ENCODE peak calls at places on chromosome 21, in ten cellular contexts. C is NT2/D1, Z is cardiac muscle cell, O is BE2C, X is HepG2, G is PC-3, Q is mucosa of descending colon, M is K562, K is uterus, S is sigmoid colon. U is an unnamed sample. For H3K4me1, the result is how much of the 10 kb centered on the place peaks cover.

GRCh38 chr21:42146251-42146805 is 72.6 kb upstream of the ABCG1 start:
- DNase-seq in X (no peak), Z (no peak), G (no peak), M (no peak), K (no peak), Q (peak), O (no peak), S (no peak), C (no peak), U (no peak)

GRCh38 chr21:42847726-42848125 is 31.6 kb downstream of the WDR4 start:
- DNase-seq in X (no peak), Z (no peak), Q (peak), S (peak), C (no peak), K (no peak), O (peak), G (no peak), M (no peak), U (no peak)

GRCh38 chr21:37742532-37742931 is 173.7 kb downstream of the KCNJ6 start:
- DNase-seq in G (no peak), C (no peak), Z (no peak), O (no peak), M (no peak), S (no peak), Q (no peak), X (no peak), K (no peak), U (no peak)

GRCh38 chr21:35014302-35015044 is 34.6 kb downstream of the RUNX1 start:
- DNase-seq in C (no peak), Z (peak), Q (no peak), X (no peak), S (no peak), O (no peak), K (no peak), G (peak), M (no peak), U (peak)

GRCh38 chr21:42361286-42361685 is 5.0 kb downstream of the TFF1 start:
- DNase-seq in S (no peak), K (no peak), Q (no peak), C (no peak), X (no peak), Z (no peak), G (no peak), M (no peak), O (no peak), U (no peak)

GRCh38 chr21:19246018-19246417 is 842.4 kb upstream of the TMPRSS15 start:
- DNase-seq in O (no peak), X (no peak), M (peak), Z (no peak), S (no peak), C (no peak), K (no peak), G (no peak), Q (peak), U (no peak)

GRCh38 chr21:15063821-15064575 is 802 bp downstream of the NRIP1 start:
- DNase-seq in Q (peak), O (peak), M (peak), K (peak), S (peak), X (no peak), G (peak), C (no peak), Z (peak), U (peak)

GRCh38 chr21:43767980-43768867 is 7.9 kb downstream of the CSTB start:
- DNase-seq in C (no peak), K (no peak), Z (peak), M (peak), X (no peak), G (peak), O (no peak), S (no peak), Q (peak), U (peak)

GRCh38 chr21:31977816-31978215 is 105.0 kb downstream of the HUNK start:
- DNase-seq in C (no peak), Z (no peak), M (no peak), K (no peak), G (no peak), Q (no peak), O (no peak), S (no peak), X (no peak), U (no peak)

GRCh38 chr21:35099310-35099709 is 50.2 kb upstream of the RUNX1 start:
- DNase-seq in C (no peak), Q (no peak), S (no peak), Z (no peak), G (no peak), O (no peak), M (no peak), K (no peak), X (no peak), U (no peak)

GRCh38 chr21:43287111-43287973 is 118.5 kb downstream of the CRYAA start:
- DNase-seq in K (no peak), X (no peak), S (no peak), M (no peak), C (no peak), Z (no peak), O (peak), G (peak), Q (peak), U (no peak)

GRCh38 chr21:42346441-42346840 is 4.4 kb downstream of the TFF2 start:
- DNase-seq in M (no peak), C (no peak), Z (no peak), G (no peak), Q (no peak), K (no peak), S (no peak), O (no peak), X (no peak), U (no peak)

GRCh38 chr21:32062591-32063227 is 189.9 kb downstream of the HUNK start:
- DNase-seq in X (no peak), M (no peak), K (no peak), Q (no peak), Z (no peak), C (no peak), G (no peak), O (no peak), S (no peak), U (no peak)

GRCh38 chr21:31142600-31142999 is 104.3 kb upstream of the KRTAP19-8 start:
- DNase-seq in S (no peak), K (no peak), C (no peak), O (peak), Q (no peak), M (no peak), Z (no peak), X (no peak), G (peak), U (no peak)

GRCh38 chr21:31425158-31425557 is 81.1 kb upstream of the TIAM1 start:
- DNase-seq in X (no peak), Z (no peak), M (no peak), G (no peak), O (no peak), K (no peak), Q (no peak), S (no peak), C (peak), U (no peak)

GRCh38 chr21:43740497-43741156 is 21.7 kb downstream of the PDXK start:
- DNase-seq in C (peak), X (no peak), S (peak), O (peak), K (peak), M (no peak), Q (no peak), Z (peak), G (no peak), U (peak)

GRCh38 chr21:35291963-35292627 is 243.0 kb upstream of the RUNX1 start:
- DNase-seq in C (no peak), M (no peak), Q (no peak), K (no peak), G (no peak), S (no peak), O (no peak), X (no peak), Z (no peak), U (no peak)

GRCh38 chr21:41662761-41663160 is 104.1 kb downstream of the RIPK4 start:
- DNase-seq in S (no peak), K (no peak), M (no peak), Z (no peak), O (no peak), Q (no peak), C (no peak), G (no peak), X (no peak), U (no peak)

GRCh38 chr21:42153746-42154145 is 65.2 kb upstream of the ABCG1 start:
- DNase-seq in Q (no peak), G (no peak), C (no peak), S (no peak), K (no peak), X (no peak), M (no peak), O (no peak), Z (no peak), U (no peak)

GRCh38 chr21:35111531-35111930 is 62.4 kb upstream of the RUNX1 start:
- DNase-seq in K (no peak), Q (no peak), X (no peak), M (no peak), C (no peak), O (no peak), G (peak), S (no peak), Z (no peak), U (no peak)

GRCh38 chr21:21151231-21151630 is 153.0 kb downstream of the NCAM2 start:
- DNase-seq in S (no peak), O (no peak), C (no peak), Q (no peak), X (no peak), K (no peak), Z (no peak), M (peak), G (no peak), U (no peak)

GRCh38 chr21:42500736-42501135 is 4.7 kb upstream of the RSPH1 start:
- DNase-seq in C (no peak), O (no peak), M (no peak), S (no peak), G (peak), K (no peak), X (no peak), Z (no peak), Q (no peak), U (no peak)

GRCh38 chr21:41168391-41169257 is 664 bp downstream of the BACE2 start:
- DNase-seq in K (peak), M (no peak), Q (peak), X (no peak), C (no peak), O (no peak), S (peak), Z (peak), G (peak), U (peak)

GRCh38 chr21:42031816-42032215 is 21.7 kb upstream of the ZBTB21 start:
- DNase-seq in G (no peak), C (no peak), M (no peak), Z (no peak), K (no peak), O (no peak), X (no peak), Q (no peak), S (no peak), U (no peak)

GRCh38 chr21:41871302-41872030 is 7.7 kb downstream of the PRDM15 start:
- DNase-seq in Z (no peak), O (no peak), Q (no peak), G (no peak), S (no peak), K (no peak), M (no peak), X (no peak), C (no peak), U (no peak)

GRCh38 chr21:16013570-16013969 is 283.8 kb downstream of the USP25 start:
- DNase-seq in Q (no peak), K (no peak), S (no peak), X (no peak), G (no peak), Z (no peak), O (no peak), C (no peak), M (no peak), U (no peak)

GRCh38 chr21:31406510-31406909 is 62.4 kb upstream of the TIAM1 start:
- DNase-seq in X (no peak), Q (no peak), O (no peak), K (no peak), Z (no peak), G (no peak), C (no peak), M (no peak), S (no peak), U (no peak)

GRCh38 chr21:26554365-26554764 is 18.7 kb downstream of the CYYR1 start:
- DNase-seq in C (no peak), K (no peak), X (no peak), O (peak), Z (no peak), M (no peak), S (no peak), Q (no peak), G (no peak), U (no peak)

DNA sequence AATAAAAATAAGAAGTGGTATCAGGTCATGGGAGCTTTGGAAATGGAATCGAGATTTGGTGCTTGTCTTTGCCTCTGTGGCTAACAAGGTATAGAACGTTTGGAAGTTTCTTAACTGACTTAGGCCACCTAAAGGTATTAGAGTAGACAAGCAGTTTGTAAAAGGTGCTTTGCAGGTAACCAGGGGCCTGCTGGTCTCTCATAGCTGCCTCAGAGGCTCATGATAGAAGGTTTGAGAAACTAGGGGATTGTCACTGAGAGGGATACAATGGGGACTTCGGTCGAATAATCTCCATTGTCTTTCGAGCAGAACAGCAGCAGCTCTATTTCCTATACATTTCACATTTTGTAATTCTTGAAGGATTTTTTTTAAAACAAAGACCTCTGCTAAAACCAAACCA is 37.6 kb downstream of the C21orf91 start:
- DNase-seq in X (no peak), K (no peak), G (no peak), C (no peak), S (no peak), M (no peak), Z (no peak), O (no peak), Q (no peak), U (no peak)
- H3K4me1 ChIP-seq in X (under half), K (under half), G (under half), C (under half), S (under half), M (under half), Z (under half), O (under half), Q (under half), U (under half)

GRCh38 chr21:36694593-36695282 is 4.2 kb upstream of the SIM2 start:
- DNase-seq in K (no peak), C (no peak), X (no peak), S (no peak), M (no peak), Q (no peak), O (no peak), Z (no peak), G (no peak), U (no peak)

GRCh38 chr21:36694041-36694515 is 4.8 kb upstream of the SIM2 start:
- DNase-seq in Q (no peak), S (no peak), X (no peak), Z (no peak), K (no peak), C (no peak), O (no peak), G (no peak), M (no peak), U (no peak)

GRCh38 chr21:36695671-36696389 is 3.1 kb upstream of the SIM2 start:
- DNase-seq in Q (no peak), K (no peak), X (no peak), C (no peak), S (no peak), Z (no peak), O (no peak), M (no peak), G (no peak), U (no peak)

GRCh38 chr21:36696390-36696639 is 2.6 kb upstream of the SIM2 start:
- DNase-seq in X (no peak), O (no peak), Q (no peak), S (no peak), K (no peak), C (no peak), Z (no peak), M (no peak), G (no peak), U (no peak)

GRCh38 chr21:36695283-36695634 is 3.7 kb upstream of the SIM2 start:
- DNase-seq in G (no peak), K (no peak), M (no peak), O (no peak), X (no peak), Z (no peak), Q (no peak), S (no peak), C (no peak), U (no peak)
- H3K4me1 ChIP-seq in G (under half), K (under half), M (under half), O (under half), X (under half), Z (under half), Q (under half), S (half or more), C (under half), U (under half)

GRCh38 chr21:38898422-38899098 is 92.8 kb downstream of the ETS2 start:
- DNase-seq in M (no peak), X (no peak), K (no peak), S (no peak), C (no peak), Q (no peak), Z (no peak), O (no peak), G (peak), U (no peak)

GRCh38 chr21:38894899-38895298 is 89.2 kb downstream of the ETS2 start:
- DNase-seq in C (no peak), Z (no peak), S (no peak), O (no peak), X (no peak), Q (no peak), G (no peak), K (no peak), M (no peak), U (no peak)

GRCh38 chr21:38899277-38899947 is 93.7 kb downstream of the ETS2 start:
- DNase-seq in O (no peak), M (no peak), G (no peak), Z (no peak), X (no peak), Q (no peak), C (no peak), K (no peak), S (no peak), U (no peak)

GRCh38 chr21:38900499-38900898 is 94.8 kb downstream of the ETS2 start:
- DNase-seq in Q (no peak), G (no peak), M (no peak), O (no peak), Z (no peak), S (no peak), X (no peak), K (no peak), C (no peak), U (no peak)

GRCh38 chr21:38897532-38898421 is 92.0 kb downstream of the ETS2 start:
- DNase-seq in X (no peak), M (no peak), C (no peak), Z (no peak), G (no peak), K (no peak), S (peak), Q (no peak), O (no peak), U (no peak)
- H3K4me1 ChIP-seq in X (under half), M (under half), C (under half), Z (under half), G (under half), K (under half), S (under half), Q (under half), O (under half), U (under half)

DNA sequence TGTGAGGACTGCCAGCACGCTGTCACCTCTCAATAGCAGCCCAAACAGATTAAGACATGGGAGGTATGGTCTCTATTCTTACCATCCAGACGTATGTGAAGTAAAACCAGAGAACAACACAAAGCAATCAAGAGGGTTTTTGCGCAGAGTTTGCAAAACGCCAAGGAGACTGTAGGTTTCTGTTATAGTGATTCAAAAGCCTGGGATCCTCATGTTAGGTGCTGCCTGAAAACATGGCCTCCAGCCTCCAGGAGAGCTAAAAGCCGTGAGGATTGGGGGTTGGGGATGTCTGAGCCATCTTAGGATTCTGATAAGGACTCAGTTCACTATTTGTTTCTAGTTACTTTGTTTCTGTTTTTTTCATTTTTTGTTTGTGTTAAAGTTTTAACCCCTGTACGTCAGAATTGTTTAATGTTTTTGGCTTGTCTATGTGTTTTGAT is 4.2 kb upstream of the CCT8 start:
- DNase-seq in Q (no peak), S (no peak), O (no peak), X (no peak), C (no peak), G (peak), M (no peak), K (no peak), Z (peak), U (peak)
- H3K4me1 ChIP-seq in Q (under half), S (under half), O (under half), X (under half), C (under half), G (under half), M (under half), K (under half), Z (under half), U (under half)

GRCh38 chr21:46285761-46286667 is at the start of gene YBEY:
- DNase-seq in M (peak), O (peak), Q (peak), K (peak), G (peak), S (peak), X (peak), C (peak), Z (peak), U (peak)

GRCh38 chr21:46286668-46286982 is 483 bp downstream of the YBEY start:
- DNase-seq in Q (no peak), X (no peak), S (no peak), Z (no peak), M (no peak), O (no peak), C (no peak), G (no peak), K (no peak), U (no peak)

GRCh38 chr21:46284722-46285121 is 689 bp downstream of the MCM3AP start:
- DNase-seq in K (no peak), G (no peak), C (no peak), O (no peak), Q (no peak), X (no peak), S (no peak), Z (no peak), M (no peak), U (no peak)

GRCh38 chr21:46284077-46284644 is 1.2 kb downstream of the MCM3AP start:
- DNase-seq in G (peak), O (no peak), Z (no peak), S (no peak), C (no peak), X (no peak), M (no peak), K (no peak), Q (no peak), U (peak)

GRCh38 chr21:46285206-46285661 is at the start of gene MCM3AP:
- DNase-seq in C (no peak), K (no peak), M (no peak), Z (no peak), X (no peak), S (no peak), Q (no peak), O (no peak), G (no peak), U (no peak)
- H3K4me1 ChIP-seq in C (under half), K (under half), M (under half), Z (under half), X (half or more), S (half or more), Q (under half), O (under half), G (under half), U (under half)

GRCh38 chr21:45080639-45081414 is 6.4 kb downstream of the ADARB1 start:
- DNase-seq in X (no peak), G (peak), O (peak), Q (no peak), K (peak), S (peak), M (no peak), C (no peak), Z (peak), U (no peak)
- H3K4me1 ChIP-seq in X (under half), G (under half), O (under half), Q (under half), K (under half), S (half or more), M (under half), C (under half), Z (under half), U (under half)

GRCh38 chr21:29189358-29189757 is 58.9 kb downstream of the MAP3K7CL start:
- DNase-seq in K (no peak), Z (no peak), Q (no peak), C (no peak), G (no peak), O (no peak), S (no peak), M (no peak), X (no peak), U (no peak)

GRCh38 chr21:29187939-29188338 is 57.5 kb downstream of the MAP3K7CL start:
- DNase-seq in M (no peak), C (no peak), K (peak), O (no peak), Z (peak), Q (no peak), G (peak), S (peak), X (peak), U (peak)

GRCh38 chr21:29193907-29194306 is 63.5 kb downstream of the MAP3K7CL start:
- DNase-seq in O (no peak), C (no peak), X (peak), Q (no peak), Z (no peak), M (no peak), S (no peak), G (peak), K (no peak), U (no peak)

GRCh38 chr21:29192999-29193563 is 62.6 kb downstream of the MAP3K7CL start:
- DNase-seq in S (no peak), G (no peak), K (no peak), Z (no peak), Q (no peak), M (no peak), O (peak), X (no peak), C (peak), U (no peak)

GRCh38 chr21:29190920-29191319 is 60.5 kb downstream of the MAP3K7CL start:
- DNase-seq in G (no peak), X (peak), K (no peak), S (no peak), O (no peak), C (no peak), M (no peak), Q (no peak), Z (peak), U (no peak)
- H3K4me1 ChIP-seq in G (under half), X (under half), K (under half), S (under half), O (under half), C (under half), M (under half), Q (under half), Z (under half), U (under half)

GRCh38 chr21:33212159-33212851 is 17.4 kb upstream of the IFNAR2 start:
- DNase-seq in M (peak), Q (no peak), X (no peak), K (no peak), Z (peak), O (no peak), S (no peak), G (no peak), C (no peak), U (peak)
- H3K4me1 ChIP-seq in M (under half), Q (under half), X (half or more), K (under half), Z (under half), O (under half), S (under half), G (under half), C (under half), U (under half)

U was measured in small intestine.